ENCODE peak calls at places on chromosomes 5 and 9, in eight cellular contexts. J, M, V, F, R, H, K and A are unnamed samples.

GRCh38 chr9:100911273-100911672 is 117.3 kb upstream of the PLPPR1 start:
- DNase-seq in K (no peak), V (no peak), J (no peak), F (no peak), R (no peak), H (no peak), M (no peak), A (no peak)

GRCh38 chr5:67816456-67816855 is 399.1 kb upstream of the PIK3R1 start:
- DNase-seq in K (no peak), M (no peak), F (no peak), V (no peak), J (no peak), H (no peak), R (no peak), A (no peak)

GRCh38 chr9:19497276-19497675 is 88.5 kb downstream of the ACER2 start:
- DNase-seq in M (no peak), R (no peak), F (no peak), J (no peak), K (no peak), V (no peak), H (no peak), A (no peak)

GRCh38 chr9:136287960-136288753 is 15.7 kb downstream of the CCDC187 start:
- DNase-seq in F (no peak), J (no peak), K (no peak), M (no peak), H (no peak), V (no peak), R (no peak), A (no peak)

GRCh38 chr9:31140316-31140715 is 1244.1 kb upstream of the ACO1 start:
- DNase-seq in V (no peak), H (no peak), R (no peak), F (peak; percentile 55), K (no peak), J (no peak), M (no peak), A (peak; percentile 30)

GRCh38 chr5:68343421-68343826 is 127.9 kb downstream of the PIK3R1 start:
- DNase-seq in F (peak; percentile 92), H (peak; percentile 91), M (no peak), J (peak; percentile 41), R (no peak), K (peak; percentile 92), V (no peak), A (peak; percentile 97)

GRCh38 chr5:9115093-9115492 is 430.8 kb downstream of the SEMA5A start:
- DNase-seq in H (no peak), R (no peak), F (no peak), J (no peak), M (no peak), V (no peak), K (no peak), A (no peak)

GRCh38 chr9:76817489-76817888 is 53.3 kb downstream of the PCA3 start:
- DNase-seq in V (peak; percentile 24), H (peak; percentile 63), M (no peak), J (no peak), F (peak; percentile 53), R (no peak), K (no peak), A (peak; percentile 80)

GRCh38 chr5:126052120-126052519 is 371.1 kb upstream of the GRAMD2B start:
- DNase-seq in V (no peak), K (no peak), F (peak; percentile 39), R (no peak), M (no peak), H (no peak), J (no peak), A (peak; percentile 25)

GRCh38 chr9:76109953-76110352 is 219.5 kb downstream of the PCSK5 start:
- DNase-seq in J (no peak), K (no peak), M (no peak), V (no peak), H (peak; percentile 5), R (no peak), F (no peak), A (peak; percentile 15)

GRCh38 chr9:134189475-134190231 is 25.3 kb upstream of the RNU6ATAC start:
- DNase-seq in J (no peak), K (peak; percentile 59), H (no peak), R (no peak), V (no peak), M (peak; percentile 63), F (no peak), A (no peak)

GRCh38 chr9:116844621-116845020 is 157.5 kb downstream of the TRIM32 start:
- DNase-seq in J (no peak), R (no peak), H (no peak), M (no peak), V (no peak), F (no peak), K (no peak), A (no peak)

GRCh38 chr5:37816883-37817282 is 23.0 kb downstream of the GDNF start:
- DNase-seq in M (peak; percentile 74), R (no peak), J (no peak), K (no peak), F (no peak), H (no peak), V (no peak), A (no peak)

GRCh38 chr9:23492126-23493002 is 333.7 kb downstream of the ELAVL2 start:
- DNase-seq in K (no peak), H (peak; percentile 0), F (peak; percentile 1), R (peak; percentile 47), V (no peak), M (peak; percentile 43), J (no peak), A (peak; percentile 58)

DNA sequence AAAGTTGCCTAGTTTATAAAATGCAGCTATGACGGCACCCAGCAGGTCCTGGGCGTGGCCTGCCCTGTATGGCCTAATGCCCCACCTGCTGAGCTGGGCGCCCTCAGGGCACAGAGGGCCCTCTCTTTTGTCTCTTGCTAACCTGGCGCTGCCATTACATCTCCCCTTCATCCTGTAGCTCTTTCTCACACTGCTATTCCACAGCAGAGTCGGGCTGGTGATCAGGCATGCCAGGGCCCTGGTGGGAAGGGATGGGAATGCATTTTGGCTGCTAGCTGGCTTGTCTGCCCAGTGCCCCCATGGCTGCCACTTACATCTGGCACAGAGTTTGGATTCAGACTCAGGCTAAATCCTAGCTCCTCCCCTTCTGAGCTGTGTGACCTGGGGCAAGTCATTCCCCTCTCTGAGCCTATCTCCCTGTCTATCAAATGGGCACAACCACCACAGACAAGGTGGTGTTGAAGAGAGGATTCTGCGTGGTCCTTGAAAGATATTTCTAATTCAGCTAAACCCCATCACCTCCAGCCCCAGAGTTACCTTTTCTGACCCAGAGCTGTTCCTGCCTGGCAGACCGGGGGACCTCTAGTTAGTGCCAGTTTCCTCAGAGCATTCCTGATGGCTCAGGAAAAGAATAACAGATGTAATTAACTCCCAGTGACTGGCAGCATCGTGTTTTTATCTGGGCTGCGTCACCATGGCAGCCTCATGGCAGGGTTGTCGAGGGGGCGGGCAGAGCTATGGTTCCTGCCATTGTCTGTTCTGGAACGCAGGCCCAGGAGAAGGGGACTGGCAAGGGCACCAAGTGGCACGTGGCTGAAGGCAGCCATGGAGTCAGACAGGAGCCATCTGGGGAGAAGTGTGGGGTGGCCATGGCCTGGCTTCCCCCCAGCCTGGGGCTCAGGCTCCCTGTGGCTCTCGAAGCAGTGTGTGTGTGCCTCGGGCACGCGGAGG is 6.3 kb downstream of the PRR7 start:
- DNase-seq in J (no peak), R (no peak), F (no peak), M (no peak), H (no peak), V (no peak), K (no peak), A (no peak)
- TF ChIP-seq CTCF in J (no peak), R (no peak), F (no peak), M (no peak), H (no peak), V (no peak), K (no peak), A (peak; percentile 17)

DNA sequence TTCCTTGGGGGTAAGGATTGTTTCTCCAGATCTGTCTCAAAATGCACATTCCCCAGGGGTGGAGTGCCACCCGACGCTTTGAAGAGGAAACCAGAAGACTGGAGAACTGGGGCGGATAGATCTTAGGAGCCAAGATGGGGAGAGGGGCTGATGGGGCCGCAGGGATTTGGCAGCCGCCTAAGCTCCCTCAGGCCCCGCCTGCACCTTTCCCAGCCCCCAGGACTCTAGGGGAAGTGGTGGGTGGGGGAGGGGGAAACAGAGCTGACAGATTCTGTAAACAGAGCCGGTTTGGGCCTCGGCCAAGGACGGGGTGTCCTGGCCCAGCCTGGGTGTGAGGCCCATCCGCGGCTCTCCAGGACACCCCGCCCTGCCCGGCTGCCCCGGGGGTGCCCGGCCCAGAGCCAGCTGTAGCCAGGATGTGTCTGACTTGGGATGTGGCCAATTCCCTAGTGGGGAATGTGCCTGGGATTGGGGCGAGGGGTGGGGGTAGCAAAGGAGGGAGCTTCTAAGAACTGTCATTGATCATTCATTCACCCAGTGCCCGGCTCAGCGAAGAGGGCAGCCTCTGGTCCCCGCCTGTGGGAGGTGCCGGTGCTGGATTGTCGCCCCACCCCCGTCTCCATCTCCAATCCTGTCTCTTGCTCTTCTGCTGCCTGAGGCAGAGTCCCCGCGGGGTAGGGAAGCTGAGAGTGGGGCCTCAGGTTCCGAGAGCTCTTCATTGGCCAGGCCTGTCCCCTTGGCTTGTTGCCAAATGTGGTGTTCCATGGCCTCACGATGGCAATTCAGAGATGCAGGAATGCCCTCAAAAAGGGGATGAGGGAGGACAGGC is 54.8 kb upstream of the CDKN2AIPNL start:
- DNase-seq in K (peak; percentile 99), M (peak; percentile 80), H (peak; percentile 72), J (peak; percentile 93), R (peak; percentile 60), V (peak; percentile 29), F (peak; percentile 98), A (peak; percentile 100)
- TF ChIP-seq CTCF in K (no peak), M (no peak), H (peak; percentile 1), J (no peak), R (no peak), V (no peak), F (no peak), A (no peak)

GRCh38 chr5:160199410-160199911 is 29.8 kb upstream of the FABP6 start:
- DNase-seq in V (no peak), F (peak; percentile 49), J (peak; percentile 66), H (peak; percentile 35), M (peak; percentile 62), R (peak; percentile 94), K (peak; percentile 80), A (peak; percentile 66)

GRCh38 chr5:160197341-160198147 is 31.8 kb upstream of the FABP6 start:
- DNase-seq in K (no peak), J (peak; percentile 72), R (peak; percentile 51), V (no peak), H (peak; percentile 85), F (peak; percentile 87), M (no peak), A (no peak)

GRCh38 chr5:160198148-160198545 is 31.2 kb upstream of the FABP6 start:
- DNase-seq in V (no peak), M (no peak), H (no peak), K (no peak), R (peak; percentile 18), F (no peak), J (no peak), A (no peak)

DNA sequence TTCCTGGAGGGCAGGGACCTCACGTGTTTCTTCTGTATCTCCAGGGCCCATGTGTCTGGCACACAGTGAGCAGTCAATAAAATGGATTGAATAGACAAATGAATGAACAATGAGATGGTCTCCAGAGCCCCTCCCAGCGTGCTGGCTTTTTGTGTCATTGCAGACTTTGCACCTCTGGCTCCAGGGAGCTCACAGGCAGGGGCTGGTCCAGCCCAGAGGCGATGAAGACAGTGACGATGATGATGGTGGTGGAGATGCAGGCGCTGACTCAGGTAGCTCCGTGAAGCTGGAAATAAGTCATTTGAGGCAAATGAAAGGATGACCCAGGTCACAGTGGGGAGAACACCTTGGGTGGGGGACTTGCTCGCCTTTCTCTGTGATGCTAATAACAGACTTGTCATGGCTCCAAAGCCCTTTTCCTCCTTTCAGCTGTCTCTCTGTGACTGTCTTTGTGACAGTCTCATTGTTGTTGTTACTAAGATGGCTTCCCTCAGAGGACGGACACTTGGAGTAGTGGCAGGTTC is 30.4 kb upstream of the FABP6 start:
- DNase-seq in M (no peak), J (no peak), K (no peak), F (no peak), V (no peak), R (peak; percentile 12), H (no peak), A (no peak)
- TF ChIP-seq CTCF in M (no peak), J (no peak), K (no peak), F (no peak), V (no peak), R (no peak), H (no peak), A (no peak)

GRCh38 chr5:39501403-39501802 is 76.6 kb upstream of the DAB2 start:
- DNase-seq in M (no peak), J (peak; percentile 53), R (no peak), H (peak; percentile 71), F (peak; percentile 81), K (no peak), V (no peak), A (peak; percentile 72)
- TF ChIP-seq CTCF in M (no peak), J (no peak), R (no peak), H (no peak), F (no peak), K (no peak), V (no peak), A (no peak)